ENCODE peak calls at places on chromosomes 6 and 20, in eight cellular contexts. F, T, A, Y, D, E, L and V are unnamed samples.

GRCh38 chr6:1820165-1820564 is 210.4 kb downstream of the FOXC1 start:
- DNase-seq in D (no peak), T (no peak), A (no peak), Y (no peak), F (no peak), L (no peak), E (no peak), V (no peak)

GRCh38 chr6:72657798-72658197 is 35.9 kb downstream of the KCNQ5 start:
- DNase-seq in D (no peak), Y (no peak), L (no peak), A (no peak), E (no peak), T (no peak), F (no peak), V (peak; percentile 8)

GRCh38 chr6:53618219-53618618 is 47.3 kb downstream of the KLHL31 start:
- DNase-seq in E (no peak), F (no peak), Y (no peak), T (no peak), D (no peak), A (no peak), L (no peak), V (no peak)

GRCh38 chr20:10488436-10489053 is 53.4 kb downstream of the SLX4IP start:
- DNase-seq in F (no peak), L (no peak), E (no peak), Y (no peak), A (no peak), D (no peak), T (no peak), V (no peak)

GRCh38 chr6:135166515-135166914 is 14.6 kb upstream of the MYB start:
- DNase-seq in D (no peak), Y (no peak), L (no peak), T (no peak), F (no peak), A (no peak), E (no peak), V (no peak)

GRCh38 chr6:87636313-87636712 is 46.4 kb downstream of the ORC3 start:
- DNase-seq in F (no peak), T (no peak), E (no peak), A (no peak), Y (no peak), D (no peak), L (no peak), V (no peak)

GRCh38 chr6:158086706-158087518 is 81.2 kb downstream of the SERAC1 start:
- DNase-seq in L (peak; percentile 70), T (no peak), Y (peak; percentile 39), E (no peak), F (no peak), D (no peak), A (no peak), V (no peak)

GRCh38 chr6:32685603-32686002 is 19.1 kb upstream of the HLA-DQB1 start:
- DNase-seq in Y (no peak), D (no peak), T (no peak), L (no peak), F (no peak), A (no peak), E (peak; percentile 38), V (no peak)

GRCh38 chr6:89596484-89596883 is 42.1 kb downstream of the LYRM2 start:
- DNase-seq in E (no peak), A (no peak), T (peak; percentile 18), D (no peak), F (no peak), L (no peak), Y (no peak), V (no peak)